ENCODE peak calls at places on chromosomes 7 and 10, in six cellular contexts. One of them, this sample, is unnamed. For H3K9me3, the result is how much of the 10 kb centered on the place peaks cover.

GRCh38 chr10:2913531-2913930 is 153.8 kb upstream of the PFKP start:
- DNase-seq in Karpas-422: no peak
- DNase-seq in GM12878: no peak
- DNase-seq in OCI-LY7: no peak
- DNase-seq in CD8-positive, alpha-beta memory T cell: no peak
- DNase-seq in left ventricle myocardium inferior: no peak
- DNase-seq in this sample: no peak

GRCh38 chr10:72084094-72084459 is 4.3 kb downstream of the SPOCK2 start:
- DNase-seq in Karpas-422: no peak
- DNase-seq in GM12878: no peak
- DNase-seq in OCI-LY7: peak
- DNase-seq in CD8-positive, alpha-beta memory T cell: peak
- DNase-seq in left ventricle myocardium inferior: no peak
- DNase-seq in this sample: peak

GRCh38 chr7:35969055-35969454 is 168.2 kb downstream of the SEPTIN7 start:
- DNase-seq in Karpas-422: no peak
- DNase-seq in GM12878: no peak
- DNase-seq in OCI-LY7: no peak
- DNase-seq in CD8-positive, alpha-beta memory T cell: no peak
- DNase-seq in left ventricle myocardium inferior: no peak
- DNase-seq in this sample: no peak

GRCh38 chr10:42872865-42873435 is 90.4 kb downstream of the BMS1 start:
- DNase-seq in Karpas-422: no peak
- DNase-seq in GM12878: no peak
- DNase-seq in OCI-LY7: no peak
- DNase-seq in CD8-positive, alpha-beta memory T cell: no peak
- DNase-seq in left ventricle myocardium inferior: no peak
- DNase-seq in this sample: no peak

GRCh38 chr10:98403812-98404504 is 11.0 kb downstream of the PYROXD2 start:
- DNase-seq in Karpas-422: no peak
- DNase-seq in GM12878: no peak
- DNase-seq in OCI-LY7: no peak
- DNase-seq in CD8-positive, alpha-beta memory T cell: no peak
- DNase-seq in left ventricle myocardium inferior: no peak
- DNase-seq in this sample: no peak

GRCh38 chr7:88111842-88112385 is 107.9 kb downstream of the SRI start:
- DNase-seq in Karpas-422: peak
- DNase-seq in GM12878: no peak
- DNase-seq in OCI-LY7: no peak
- DNase-seq in CD8-positive, alpha-beta memory T cell: no peak
- DNase-seq in left ventricle myocardium inferior: no peak
- DNase-seq in this sample: no peak

GRCh38 chr7:108486291-108486966 is 30.2 kb upstream of the NRCAM start:
- DNase-seq in Karpas-422: no peak
- DNase-seq in GM12878: no peak
- DNase-seq in OCI-LY7: no peak
- DNase-seq in CD8-positive, alpha-beta memory T cell: no peak
- DNase-seq in left ventricle myocardium inferior: no peak
- DNase-seq in this sample: no peak

GRCh38 chr7:131424219-131424822 is 96.6 kb downstream of the MKLN1 start:
- DNase-seq in Karpas-422: peak
- DNase-seq in GM12878: peak
- DNase-seq in OCI-LY7: peak
- DNase-seq in CD8-positive, alpha-beta memory T cell: no peak
- DNase-seq in left ventricle myocardium inferior: no peak
- DNase-seq in this sample: no peak

GRCh38 chr10:71860243-71861029 is 9.4 kb upstream of the PSAP start:
- DNase-seq in Karpas-422: peak
- DNase-seq in GM12878: no peak
- DNase-seq in OCI-LY7: peak
- DNase-seq in CD8-positive, alpha-beta memory T cell: no peak
- DNase-seq in left ventricle myocardium inferior: peak
- DNase-seq in this sample: peak

GRCh38 chr10:126111562-126111961 is 215.2 kb downstream of the FANK1 start:
- DNase-seq in Karpas-422: no peak
- DNase-seq in GM12878: no peak
- DNase-seq in OCI-LY7: no peak
- DNase-seq in CD8-positive, alpha-beta memory T cell: no peak
- DNase-seq in left ventricle myocardium inferior: no peak
- DNase-seq in this sample: no peak

GRCh38 chr7:91913612-91914011 is 27.1 kb upstream of the AKAP9 start:
- DNase-seq in Karpas-422: no peak
- DNase-seq in GM12878: no peak
- DNase-seq in OCI-LY7: no peak
- DNase-seq in CD8-positive, alpha-beta memory T cell: no peak
- DNase-seq in left ventricle myocardium inferior: no peak
- DNase-seq in this sample: no peak

GRCh38 chr7:52147240-52147639 is 830.6 kb upstream of the COBL start:
- DNase-seq in Karpas-422: no peak
- DNase-seq in GM12878: no peak
- DNase-seq in OCI-LY7: no peak
- DNase-seq in CD8-positive, alpha-beta memory T cell: no peak
- DNase-seq in left ventricle myocardium inferior: no peak
- DNase-seq in this sample: no peak

GRCh38 chr10:91681361-91682276 is 48.7 kb upstream of the PPP1R3C start:
- DNase-seq in Karpas-422: no peak
- DNase-seq in GM12878: no peak
- DNase-seq in OCI-LY7: no peak
- DNase-seq in CD8-positive, alpha-beta memory T cell: no peak
- DNase-seq in left ventricle myocardium inferior: peak
- DNase-seq in this sample: no peak

GRCh38 chr7:150941983-150942590 is 36.0 kb downstream of the KCNH2 start:
- DNase-seq in Karpas-422: no peak
- DNase-seq in GM12878: no peak
- DNase-seq in OCI-LY7: peak
- DNase-seq in CD8-positive, alpha-beta memory T cell: peak
- DNase-seq in left ventricle myocardium inferior: peak
- DNase-seq in this sample: no peak

GRCh38 chr7:42238709-42239395 is 1.8 kb upstream of the GLI3 start:
- DNase-seq in Karpas-422: no peak
- DNase-seq in GM12878: no peak
- DNase-seq in OCI-LY7: no peak
- DNase-seq in CD8-positive, alpha-beta memory T cell: no peak
- DNase-seq in left ventricle myocardium inferior: no peak
- DNase-seq in this sample: no peak

GRCh38 chr7:55429835-55430499 is 64.8 kb downstream of the LANCL2 start:
- DNase-seq in Karpas-422: no peak
- DNase-seq in GM12878: no peak
- DNase-seq in OCI-LY7: no peak
- DNase-seq in CD8-positive, alpha-beta memory T cell: no peak
- DNase-seq in left ventricle myocardium inferior: no peak
- DNase-seq in this sample: no peak

GRCh38 chr10:74969093-74969492 is 142.4 kb upstream of the SAMD8 start:
- DNase-seq in Karpas-422: no peak
- DNase-seq in GM12878: no peak
- DNase-seq in OCI-LY7: no peak
- DNase-seq in CD8-positive, alpha-beta memory T cell: no peak
- DNase-seq in left ventricle myocardium inferior: no peak
- DNase-seq in this sample: no peak

GRCh38 chr10:74967850-74968620 is 141.6 kb downstream of the KAT6B start:
- DNase-seq in Karpas-422: no peak
- DNase-seq in GM12878: no peak
- DNase-seq in OCI-LY7: no peak
- DNase-seq in CD8-positive, alpha-beta memory T cell: no peak
- DNase-seq in left ventricle myocardium inferior: no peak
- DNase-seq in this sample: no peak

GRCh38 chr10:74968621-74969019 is 142.2 kb downstream of the KAT6B start:
- DNase-seq in Karpas-422: no peak
- DNase-seq in GM12878: no peak
- DNase-seq in OCI-LY7: no peak
- DNase-seq in CD8-positive, alpha-beta memory T cell: no peak
- DNase-seq in left ventricle myocardium inferior: no peak
- DNase-seq in this sample: no peak

GRCh38 chr10:74973993-74974392 is 137.5 kb upstream of the SAMD8 start:
- DNase-seq in Karpas-422: no peak
- DNase-seq in GM12878: no peak
- DNase-seq in OCI-LY7: no peak
- DNase-seq in CD8-positive, alpha-beta memory T cell: no peak
- DNase-seq in left ventricle myocardium inferior: no peak
- DNase-seq in this sample: no peak

DNA sequence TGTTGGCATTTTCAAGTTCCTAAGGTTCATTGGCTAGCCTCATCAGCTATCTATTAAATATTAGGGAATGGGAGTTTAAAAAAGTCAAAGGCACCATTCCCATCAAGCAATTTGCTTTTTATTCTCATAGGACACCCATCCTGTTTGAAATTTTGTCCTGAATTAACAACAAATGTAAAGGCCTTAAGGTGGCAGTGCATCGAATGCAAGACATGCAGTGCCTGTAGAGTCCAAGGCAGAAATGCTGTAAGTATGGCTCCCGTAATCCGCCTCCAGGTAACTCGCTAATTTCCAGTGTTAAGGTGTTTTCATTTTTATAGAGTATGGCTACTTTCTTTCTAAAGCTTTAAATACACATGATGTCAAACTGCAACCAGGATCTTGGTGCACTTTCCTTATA is 141.9 kb upstream of the SAMD8 start:
- DNase-seq in Karpas-422: no peak
- DNase-seq in GM12878: no peak
- DNase-seq in OCI-LY7: no peak
- DNase-seq in CD8-positive, alpha-beta memory T cell: no peak
- DNase-seq in left ventricle myocardium inferior: no peak
- DNase-seq in this sample: no peak
- H3K4me3 ChIP-seq in Karpas-422: no peak
- H3K4me3 ChIP-seq in GM12878: no peak
- H3K4me3 ChIP-seq in OCI-LY7: no peak
- H3K4me3 ChIP-seq in CD8-positive, alpha-beta memory T cell: no peak
- H3K4me3 ChIP-seq in left ventricle myocardium inferior: no peak
- H3K4me3 ChIP-seq in this sample: no peak

GRCh38 chr7:153939654-153940053 is 112.5 kb upstream of the DPP6 start:
- DNase-seq in Karpas-422: no peak
- DNase-seq in GM12878: no peak
- DNase-seq in OCI-LY7: no peak
- DNase-seq in CD8-positive, alpha-beta memory T cell: no peak
- DNase-seq in left ventricle myocardium inferior: no peak
- DNase-seq in this sample: no peak

GRCh38 chr7:153948055-153948454 is 104.1 kb upstream of the DPP6 start:
- DNase-seq in Karpas-422: no peak
- DNase-seq in GM12878: no peak
- DNase-seq in OCI-LY7: no peak
- DNase-seq in CD8-positive, alpha-beta memory T cell: no peak
- DNase-seq in left ventricle myocardium inferior: no peak
- DNase-seq in this sample: no peak

GRCh38 chr7:153941061-153941460 is 111.1 kb upstream of the DPP6 start:
- DNase-seq in Karpas-422: no peak
- DNase-seq in GM12878: no peak
- DNase-seq in OCI-LY7: no peak
- DNase-seq in CD8-positive, alpha-beta memory T cell: no peak
- DNase-seq in left ventricle myocardium inferior: no peak
- DNase-seq in this sample: no peak

GRCh38 chr7:153942036-153942435 is 110.2 kb upstream of the DPP6 start:
- DNase-seq in Karpas-422: no peak
- DNase-seq in GM12878: no peak
- DNase-seq in OCI-LY7: no peak
- DNase-seq in CD8-positive, alpha-beta memory T cell: no peak
- DNase-seq in left ventricle myocardium inferior: no peak
- DNase-seq in this sample: no peak

GRCh38 chr7:153943428-153944370 is 108.5 kb upstream of the DPP6 start:
- DNase-seq in Karpas-422: no peak
- DNase-seq in GM12878: no peak
- DNase-seq in OCI-LY7: no peak
- DNase-seq in CD8-positive, alpha-beta memory T cell: no peak
- DNase-seq in left ventricle myocardium inferior: no peak
- DNase-seq in this sample: no peak
- H3K9me3 ChIP-seq in Karpas-422: under half
- H3K9me3 ChIP-seq in GM12878: under half
- H3K9me3 ChIP-seq in OCI-LY7: under half
- H3K9me3 ChIP-seq in CD8-positive, alpha-beta memory T cell: under half
- H3K9me3 ChIP-seq in left ventricle myocardium inferior: under half
- H3K9me3 ChIP-seq in this sample: under half

GRCh38 chr7:149716007-149716931 is 57.1 kb downstream of the ZNF467 start:
- DNase-seq in Karpas-422: no peak
- DNase-seq in GM12878: no peak
- DNase-seq in OCI-LY7: no peak
- DNase-seq in CD8-positive, alpha-beta memory T cell: no peak
- DNase-seq in left ventricle myocardium inferior: no peak
- DNase-seq in this sample: no peak
- H3K4me3 ChIP-seq in Karpas-422: peak
- H3K4me3 ChIP-seq in GM12878: peak
- H3K4me3 ChIP-seq in OCI-LY7: peak
- H3K4me3 ChIP-seq in CD8-positive, alpha-beta memory T cell: peak
- H3K4me3 ChIP-seq in left ventricle myocardium inferior: peak
- H3K4me3 ChIP-seq in this sample: peak

DNA sequence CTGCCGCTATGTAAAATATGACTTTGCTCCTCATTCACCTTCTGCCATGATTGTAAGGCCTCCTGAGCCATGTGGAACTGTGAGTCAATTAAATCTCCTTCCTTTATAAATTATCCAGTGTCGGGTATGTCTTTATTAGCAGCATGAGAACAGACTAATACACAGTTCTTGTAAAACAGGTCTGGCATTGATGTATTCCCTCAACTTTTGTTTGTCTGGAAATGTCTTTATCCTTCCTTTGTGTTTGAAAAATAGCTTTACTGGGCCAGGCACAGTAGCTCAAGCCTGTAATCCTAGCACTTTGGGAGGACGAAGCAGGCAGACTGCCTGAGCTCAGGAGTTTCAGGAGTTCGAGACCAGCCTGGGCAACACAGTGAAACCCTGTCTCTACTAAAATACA is 14.5 kb downstream of the IPMK start:
- DNase-seq in Karpas-422: no peak
- DNase-seq in GM12878: no peak
- DNase-seq in OCI-LY7: no peak
- DNase-seq in CD8-positive, alpha-beta memory T cell: no peak
- DNase-seq in left ventricle myocardium inferior: no peak
- DNase-seq in this sample: no peak
- H3K9me3 ChIP-seq in Karpas-422: under half
- H3K9me3 ChIP-seq in GM12878: under half
- H3K9me3 ChIP-seq in OCI-LY7: under half
- H3K9me3 ChIP-seq in CD8-positive, alpha-beta memory T cell: under half
- H3K9me3 ChIP-seq in left ventricle myocardium inferior: under half
- H3K9me3 ChIP-seq in this sample: under half

DNA sequence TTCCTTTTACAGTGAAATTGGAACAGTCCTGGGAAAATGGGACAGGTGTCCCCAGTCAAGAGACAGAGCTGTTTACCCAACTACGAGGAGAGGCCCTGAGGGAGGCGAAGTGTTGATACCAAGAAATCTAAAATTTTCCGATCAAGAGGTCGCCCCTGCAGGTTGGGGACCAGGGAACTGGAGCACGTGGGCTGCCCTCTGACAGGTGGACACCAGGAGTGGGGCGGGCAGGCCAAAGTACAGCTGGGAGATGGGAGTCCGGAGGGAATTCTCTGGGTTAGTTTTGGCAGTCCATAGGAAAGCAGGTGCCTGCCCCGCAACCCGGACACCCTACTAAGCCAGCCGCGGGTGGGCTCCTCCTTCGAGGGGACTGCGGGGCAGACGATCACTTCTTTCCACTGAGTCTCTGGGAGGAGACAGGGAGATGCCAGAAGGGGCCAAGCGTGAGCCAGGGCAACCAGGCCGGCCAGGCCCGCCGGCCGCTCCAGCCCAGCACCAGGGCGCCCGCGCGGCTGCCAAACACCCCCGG is 942 bp upstream of the CAMK1D start:
- DNase-seq in Karpas-422: no peak
- DNase-seq in GM12878: no peak
- DNase-seq in OCI-LY7: no peak
- DNase-seq in CD8-positive, alpha-beta memory T cell: no peak
- DNase-seq in left ventricle myocardium inferior: no peak
- DNase-seq in this sample: no peak
- H3K4me3 ChIP-seq in Karpas-422: peak
- H3K4me3 ChIP-seq in GM12878: peak
- H3K4me3 ChIP-seq in OCI-LY7: peak
- H3K4me3 ChIP-seq in CD8-positive, alpha-beta memory T cell: peak
- H3K4me3 ChIP-seq in left ventricle myocardium inferior: peak
- H3K4me3 ChIP-seq in this sample: peak